ENCODE peak calls at places on chromosome 4, in five cellular contexts. W is Caco-2, S is hypothalamus, Y is kidney epithelial cell, G is left kidney. H is an unnamed sample.

GRCh38 chr4:2788532-2789103 is 4.3 kb upstream of the SH3BP2 start:
- DNase-seq in W (no peak), S (peak; percentile 55), G (peak; percentile 73), Y (no peak), H (no peak)

GRCh38 chr4:159232465-159233106 is 129.7 kb downstream of the RAPGEF2 start:
- DNase-seq in S (no peak), G (no peak), W (no peak), Y (no peak), H (no peak)

GRCh38 chr4:868421-868820 is 42.5 kb upstream of the CPLX1 start:
- DNase-seq in G (no peak), W (no peak), S (no peak), Y (no peak), H (no peak)

GRCh38 chr4:22237155-22237751 is 278.6 kb downstream of the ADGRA3 start:
- DNase-seq in S (no peak), G (peak; percentile 15), Y (no peak), W (peak; percentile 34), H (no peak)

GRCh38 chr4:23857353-23857752 is 32.5 kb downstream of the PPARGC1A start:
- DNase-seq in Y (no peak), W (no peak), S (no peak), G (peak; percentile 22), H (no peak)

GRCh38 chr4:184911310-184911709 is 85.5 kb upstream of the ACSL1 start:
- DNase-seq in Y (no peak), G (no peak), S (no peak), W (no peak), H (peak; percentile 62)

GRCh38 chr4:77176606-77177005 is 19.6 kb downstream of the CCNG2 start:
- DNase-seq in S (no peak), W (no peak), G (no peak), Y (no peak), H (no peak)

GRCh38 chr4:185209031-185209851 is at the start of gene SNX25:
- DNase-seq in G (peak; percentile 96), Y (no peak), W (peak; percentile 91), S (peak; percentile 87), H (no peak)

GRCh38 chr4:83356899-83357661 is 22.4 kb upstream of the HPSE start:
- DNase-seq in G (peak; percentile 19), Y (peak; percentile 58), W (peak; percentile 32), S (no peak), H (peak; percentile 85)

GRCh38 chr4:6346373-6347110 is 76.9 kb downstream of the WFS1 start:
- DNase-seq in S (no peak), G (no peak), W (no peak), Y (no peak), H (no peak)

GRCh38 chr4:128974203-128974602 is 119.1 kb downstream of the SCLT1 start:
- DNase-seq in S (no peak), Y (no peak), G (peak; percentile 24), W (no peak), H (no peak)

GRCh38 chr4:80184053-80184790 is 13.1 kb upstream of the PRDM8 start:
- DNase-seq in Y (no peak), G (peak; percentile 90), S (peak; percentile 35), W (peak; percentile 79), H (no peak)

GRCh38 chr4:67881226-67881625 is 2.6 kb downstream of the TMPRSS11D start:
- DNase-seq in Y (no peak), W (no peak), S (no peak), G (no peak), H (no peak)

GRCh38 chr4:22356996-22357596 is 158.8 kb downstream of the ADGRA3 start:
- DNase-seq in W (peak; percentile 2), S (no peak), G (peak; percentile 28), Y (no peak), H (no peak)

GRCh38 chr4:30770049-30770549 is 49.9 kb downstream of the PCDH7 start:
- DNase-seq in W (no peak), S (no peak), G (peak; percentile 50), Y (peak; percentile 44), H (no peak)

GRCh38 chr4:186889876-186890643 is 166.4 kb upstream of the FAT1 start:
- DNase-seq in Y (no peak), G (no peak), W (no peak), S (no peak), H (no peak)

GRCh38 chr4:26413595-26413994 is 76.7 kb downstream of the CCKAR start:
- DNase-seq in Y (no peak), W (no peak), S (no peak), G (no peak), H (no peak)

GRCh38 chr4:93370256-93370655 is 458.3 kb upstream of the ATOH1 start:
- DNase-seq in Y (no peak), S (no peak), W (no peak), G (no peak), H (no peak)

GRCh38 chr4:153622778-153623240 is 61.3 kb upstream of the TLR2 start:
- DNase-seq in Y (no peak), S (no peak), G (peak; percentile 38), W (no peak), H (no peak)

GRCh38 chr4:161714022-161714751 is 449.6 kb downstream of the FSTL5 start:
- DNase-seq in W (no peak), S (no peak), G (no peak), Y (peak; percentile 61), H (peak; percentile 69)

GRCh38 chr4:73257995-73258667 is 467 bp downstream of the ANKRD17 start:
- DNase-seq in W (peak; percentile 44), S (no peak), Y (no peak), G (peak; percentile 87), H (no peak)

GRCh38 chr4:153061971-153062370 is 125.8 kb downstream of the FHDC1 start:
- DNase-seq in G (no peak), Y (no peak), W (no peak), S (no peak), H (no peak)